ENCODE peak calls at places on chromosomes 12 and 14, in five cellular contexts. V is cardiac fibroblast, Q is fibroblast of mammary gland, Y is H1, H is fibroblast of lung. E is an unnamed sample.

GRCh38 chr14:71212683-71213107 is 305.4 kb downstream of the PCNX1 start:
- DNase-seq in H (no peak), Y (no peak), Q (no peak), V (peak; percentile 14), E (no peak)

GRCh38 chr14:23321572-23322547 is 603 bp downstream of the PABPN1 start:
- DNase-seq in Q (peak; percentile 58), H (peak; percentile 59), V (peak; percentile 69), Y (peak; percentile 63), E (peak; percentile 50)

GRCh38 chr14:34496679-34497513 is 34.9 kb upstream of the SPTSSA start:
- DNase-seq in H (peak; percentile 100), V (peak; percentile 99), Q (peak; percentile 100), Y (peak; percentile 58), E (peak; percentile 100)

GRCh38 chr12:94149781-94150482 is 1.6 kb downstream of the PLXNC1 start:
- DNase-seq in V (peak; percentile 22), Y (peak; percentile 69), Q (peak; percentile 25), H (peak; percentile 26), E (no peak)

GRCh38 chr14:104924421-104925213 is at the start of gene PLD4:
- DNase-seq in Q (no peak), Y (no peak), V (no peak), H (no peak), E (no peak)

GRCh38 chr12:88298761-88299242 is 156.7 kb downstream of the TMTC3 start:
- DNase-seq in Y (no peak), V (peak; percentile 82), Q (peak; percentile 77), H (peak; percentile 99), E (peak; percentile 88)

GRCh38 chr12:114961491-114961890 is 277.5 kb upstream of the TBX3 start:
- DNase-seq in Y (no peak), H (no peak), Q (no peak), V (no peak), E (no peak)

GRCh38 chr12:66296171-66296683 is 6.1 kb upstream of the HELB start:
- DNase-seq in Y (no peak), H (no peak), V (no peak), Q (no peak), E (no peak)

GRCh38 chr12:92404259-92404894 is 258.7 kb upstream of the BTG1 start:
- DNase-seq in Q (no peak), Y (no peak), V (no peak), H (no peak), E (no peak)

GRCh38 chr12:94570161-94570560 is 80.2 kb downstream of the TMCC3 start:
- DNase-seq in H (peak; percentile 82), V (peak; percentile 71), Q (peak; percentile 73), Y (no peak), E (peak; percentile 56)

GRCh38 chr12:65765436-65765813 is 58.9 kb upstream of the HMGA2 start:
- DNase-seq in H (peak; percentile 96), Q (peak; percentile 82), Y (no peak), V (peak; percentile 68), E (peak; percentile 64)

GRCh38 chr14:70789361-70789760 is 20.0 kb downstream of the MAP3K9 start:
- DNase-seq in Q (peak; percentile 53), Y (no peak), V (peak; percentile 50), H (peak; percentile 78), E (peak; percentile 47)

GRCh38 chr12:96495841-96496545 is 6.6 kb downstream of the CFAP54 start:
- DNase-seq in V (no peak), H (no peak), Q (no peak), Y (no peak), E (no peak)

GRCh38 chr12:90630006-90630405 is 325.0 kb downstream of the CCER1 start:
- DNase-seq in H (no peak), Y (no peak), Q (no peak), V (no peak), E (peak; percentile 2)

GRCh38 chr12:130577348-130577747 is 138.8 kb downstream of the RIMBP2 start:
- DNase-seq in H (no peak), V (no peak), Y (no peak), Q (no peak), E (no peak)

GRCh38 chr12:15356831-15357456 is 34.6 kb downstream of the PTPRO start:
- DNase-seq in V (no peak), Q (no peak), Y (no peak), H (no peak), E (no peak)

GRCh38 chr12:38904932-38905479 is 385 bp downstream of the CPNE8 start:
- DNase-seq in Y (peak; percentile 72), Q (peak; percentile 86), V (peak; percentile 88), H (peak; percentile 79), E (peak; percentile 39)

DNA sequence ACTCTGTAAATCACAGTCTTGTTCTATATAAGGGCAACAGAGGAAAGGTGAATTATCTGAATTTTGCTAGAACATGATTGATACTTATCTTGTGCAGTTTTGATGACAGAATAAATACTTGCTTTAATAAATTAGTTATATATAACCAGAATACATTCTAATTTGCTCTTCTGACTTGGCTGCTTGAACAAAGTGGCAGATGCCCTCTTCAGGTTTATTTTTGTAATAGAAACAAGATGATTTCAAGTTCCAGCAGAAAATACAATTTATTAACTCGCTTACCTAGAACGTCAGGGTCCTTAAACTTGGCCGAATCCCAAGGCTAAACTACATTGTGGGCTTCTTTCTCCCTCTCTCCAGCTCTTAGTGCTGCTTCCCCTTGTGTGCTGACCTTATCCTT is 57.6 kb upstream of the SSTR1 start:
- DNase-seq in H (no peak), Y (no peak), V (no peak), Q (no peak), E (no peak)
- TF ChIP-seq CTCF in H (no peak), Y (no peak), V (no peak), Q (peak; percentile 8), E (no peak)

DNA sequence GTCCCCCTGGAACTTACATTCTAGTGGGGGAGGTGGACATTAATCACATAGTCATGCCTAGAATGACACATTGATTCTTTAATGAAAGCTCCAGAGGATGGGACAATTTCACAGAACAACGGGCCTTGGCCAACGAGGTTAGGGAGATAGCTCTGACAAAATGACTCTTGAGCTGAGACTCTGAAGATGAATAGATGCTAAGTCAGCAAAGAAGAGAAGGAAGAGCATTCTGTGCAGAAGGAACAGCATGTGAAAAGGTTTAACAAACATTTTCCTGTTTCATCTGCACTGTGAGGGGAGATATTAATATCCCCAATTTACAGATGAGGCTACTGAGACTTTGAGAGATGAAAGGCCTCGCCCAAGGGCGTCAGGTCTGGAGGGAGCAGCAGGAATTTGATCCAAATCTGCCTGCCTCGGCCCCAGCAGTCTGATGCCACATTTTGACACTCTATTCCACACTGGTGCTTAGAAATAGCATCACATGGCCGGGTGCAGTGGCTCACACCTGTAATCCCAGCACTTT is 193.6 kb downstream of the RBM19 start:
- DNase-seq in Y (no peak), Q (no peak), H (no peak), V (no peak), E (no peak)
- H3K4me3 ChIP-seq in Y (no peak overlapping the region), Q (no peak overlapping the region), H (no peak overlapping the region), V (no peak overlapping the region), E (no peak overlapping the region)

GRCh38 chr12:57033428-57033827 is 16.5 kb downstream of the MYO1A start:
- DNase-seq in Q (no peak), Y (no peak), V (no peak), H (no peak), E (no peak)

GRCh38 chr12:57027011-57027804 is 10.9 kb upstream of the TAC3 start:
- DNase-seq in H (no peak), Q (no peak), Y (no peak), V (no peak), E (no peak)

GRCh38 chr12:57027805-57028153 is 11.4 kb upstream of the TAC3 start:
- DNase-seq in Q (no peak), V (no peak), H (no peak), Y (no peak), E (no peak)

GRCh38 chr12:57031789-57032188 is 15.5 kb upstream of the TAC3 start:
- DNase-seq in H (no peak), Y (no peak), V (no peak), Q (no peak), E (no peak)

DNA sequence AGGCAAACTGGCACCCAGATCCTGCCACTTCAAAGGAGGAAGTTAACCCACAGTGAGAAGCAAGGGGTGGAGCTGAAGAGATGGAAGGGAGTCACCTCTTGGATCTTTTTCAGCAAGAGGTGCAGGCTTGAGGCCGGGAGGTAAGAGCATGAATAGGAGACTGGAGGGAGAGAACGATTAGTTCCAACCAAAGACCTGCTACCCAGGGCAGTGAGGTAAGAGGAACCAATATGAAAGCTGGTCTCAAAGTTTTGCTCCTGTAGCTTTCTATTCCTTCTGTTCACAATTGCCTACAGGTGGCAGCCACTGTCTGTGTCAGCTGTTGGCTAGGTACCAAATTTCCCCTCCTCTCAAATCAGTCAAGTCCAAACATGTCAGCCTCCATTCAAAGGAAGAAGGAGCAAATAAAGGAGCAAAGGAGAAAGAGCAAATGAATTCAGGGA is 14.9 kb upstream of the TAC3 start:
- DNase-seq in Q (no peak), V (no peak), H (no peak), Y (no peak), E (no peak)
- TF ChIP-seq CTCF in Q (no peak), V (no peak), H (no peak), Y (no peak), E (no peak)

DNA sequence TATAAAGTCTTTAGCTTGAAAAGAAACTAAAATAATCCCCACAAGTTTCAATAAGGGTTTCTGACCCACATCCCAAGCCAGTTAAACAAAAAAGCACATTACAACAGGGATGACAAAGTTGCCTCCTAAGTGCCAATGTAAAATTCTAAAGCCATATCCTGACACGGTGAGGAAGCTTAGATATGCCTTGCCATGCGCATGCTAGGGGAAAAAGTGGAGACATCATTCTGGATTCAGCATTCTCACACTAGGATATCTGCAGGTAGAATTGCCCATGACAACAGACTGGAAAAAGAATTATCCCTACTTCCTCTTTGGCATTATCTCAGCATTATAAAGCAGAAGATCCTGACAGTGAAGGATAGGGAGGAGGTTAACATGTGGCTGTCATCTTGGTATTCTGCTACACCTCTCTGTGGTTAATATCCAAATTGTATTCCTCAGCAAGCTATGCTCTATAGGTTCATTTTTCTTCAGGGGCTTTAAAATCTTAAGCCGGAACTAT is 4.9 kb downstream of the DUSP6 start:
- DNase-seq in V (no peak), H (no peak), Y (no peak), Q (no peak), E (no peak)
- H3K4me3 ChIP-seq in V (no peak overlapping the region), H (no peak overlapping the region), Y (no peak overlapping the region), Q (no peak overlapping the region), E (no peak overlapping the region)

GRCh38 chr14:93332853-93333630 is at the start of gene BTBD7:
- DNase-seq in H (peak; percentile 88), Y (peak; percentile 95), Q (peak; percentile 91), V (peak; percentile 94), E (peak; percentile 96)
- TF ChIP-seq CTCF in H (no peak), Y (no peak), Q (peak; percentile 20), V (peak; percentile 15), E (peak; percentile 8)

GRCh38 chr14:69614592-69614991 is 3.2 kb downstream of the SUSD6 start:
- DNase-seq in Y (no peak), H (no peak), Q (no peak), V (no peak), E (no peak)
- H3K4me3 ChIP-seq in Y (no peak overlapping the region), H (peak overlapping the region; percentile 11), Q (no peak overlapping the region), V (no peak overlapping the region), E (no peak overlapping the region)

GRCh38 chr14:75022655-75023054 is 19.9 kb downstream of the EIF2B2 start:
- DNase-seq in Y (no peak), Q (no peak), H (no peak), V (peak; percentile 17), E (peak; percentile 8)
- TF ChIP-seq CTCF in Y (peak; percentile 64), Q (peak; percentile 36), H (peak; percentile 17), V (peak; percentile 31), E (peak; percentile 48)

E was measured in astrocyte of the spinal cord.